ENCODE peak calls at places on chromosomes 13 and 19, in four cellular contexts. T, P, F and S are unnamed samples. For H3K4me1 and H3K27me3, the result is how much of the 10 kb centered on the place peaks cover.

GRCh38 chr13:26222523-26223046 is 471 bp upstream of the RNF6 start:
- DNase-seq in T (no peak), P (no peak), F (no peak), S (no peak)

GRCh38 chr19:28961772-28962500 is 251.0 kb downstream of the UQCRFS1 start:
- DNase-seq in T (no peak), P (no peak), F (no peak), S (no peak)

GRCh38 chr13:46896346-46897138 is at the start of gene HTR2A:
- DNase-seq in T (peak), P (no peak), F (no peak), S (no peak)

GRCh38 chr19:33767898-33768413 is 28.7 kb upstream of the KCTD15 start:
- DNase-seq in T (no peak), P (no peak), F (no peak), S (no peak)

GRCh38 chr13:94829801-94830200 is 117.5 kb upstream of the SOX21 start:
- DNase-seq in T (no peak), P (no peak), F (no peak), S (no peak)

GRCh38 chr13:75250526-75251183 is 231.3 kb downstream of the TBC1D4 start:
- DNase-seq in T (no peak), P (no peak), F (no peak), S (no peak)

GRCh38 chr13:51249767-51250741 is 27.9 kb downstream of the FAM124A start:
- DNase-seq in T (no peak), P (no peak), F (peak), S (no peak)

GRCh38 chr13:79413521-79413920 is 7.5 kb upstream of the RBM26 start:
- DNase-seq in T (no peak), P (no peak), F (no peak), S (no peak)

GRCh38 chr19:9150650-9151049 is 10.5 kb downstream of the ZNF317 start:
- DNase-seq in T (no peak), P (no peak), F (no peak), S (no peak)

GRCh38 chr13:77056886-77057285 is 29.9 kb upstream of the FBXL3 start:
- DNase-seq in T (no peak), P (no peak), F (no peak), S (no peak)

GRCh38 chr13:92225861-92226260 is 827.4 kb downstream of the GPC5 start:
- DNase-seq in T (no peak), P (no peak), F (no peak), S (no peak)

GRCh38 chr13:79496188-79496587 is 15.2 kb downstream of the NDFIP2 start:
- DNase-seq in T (no peak), P (no peak), F (no peak), S (no peak)

GRCh38 chr13:19713186-19713965 is 69.4 kb downstream of the PSPC1 start:
- DNase-seq in T (no peak), P (no peak), F (no peak), S (no peak)

GRCh38 chr19:15449620-15450527 is at the start of gene WIZ:
- DNase-seq in T (peak), P (peak), F (peak), S (peak)

GRCh38 chr13:60328073-60328472 is 68.9 kb upstream of the TDRD3 start:
- DNase-seq in T (no peak), P (no peak), F (no peak), S (no peak)

GRCh38 chr19:7844951-7845350 is 14.9 kb downstream of the EVI5L start:
- DNase-seq in T (no peak), P (peak), F (no peak), S (no peak)

GRCh38 chr19:246551-246950 is 44.7 kb downstream of the PLPP2 start:
- DNase-seq in T (no peak), P (peak), F (no peak), S (no peak)

GRCh38 chr13:53784331-53784730 is 755.7 kb downstream of the OLFM4 start:
- DNase-seq in T (no peak), P (no peak), F (no peak), S (no peak)

GRCh38 chr19:1861599-1862031 is 1.8 kb downstream of the KLF16 start:
- DNase-seq in T (no peak), P (no peak), F (peak), S (no peak)
- H3K4me1 ChIP-seq in T (under half), P (under half), F (under half), S (half or more)

GRCh38 chr19:4557971-4558941 is 1.2 kb downstream of the SEMA6B start:
- DNase-seq in T (peak), P (no peak), F (no peak), S (peak)
- H3K27me3 ChIP-seq in T (under half), P (under half), F (under half), S (under half)

GRCh38 chr13:113981201-113981605 is 7.3 kb upstream of the C13orf46 start:
- DNase-seq in T (no peak), P (peak), F (peak), S (no peak)
- H3K27ac ChIP-seq in T (no peak), P (peak), F (no peak), S (no peak)

DNA sequence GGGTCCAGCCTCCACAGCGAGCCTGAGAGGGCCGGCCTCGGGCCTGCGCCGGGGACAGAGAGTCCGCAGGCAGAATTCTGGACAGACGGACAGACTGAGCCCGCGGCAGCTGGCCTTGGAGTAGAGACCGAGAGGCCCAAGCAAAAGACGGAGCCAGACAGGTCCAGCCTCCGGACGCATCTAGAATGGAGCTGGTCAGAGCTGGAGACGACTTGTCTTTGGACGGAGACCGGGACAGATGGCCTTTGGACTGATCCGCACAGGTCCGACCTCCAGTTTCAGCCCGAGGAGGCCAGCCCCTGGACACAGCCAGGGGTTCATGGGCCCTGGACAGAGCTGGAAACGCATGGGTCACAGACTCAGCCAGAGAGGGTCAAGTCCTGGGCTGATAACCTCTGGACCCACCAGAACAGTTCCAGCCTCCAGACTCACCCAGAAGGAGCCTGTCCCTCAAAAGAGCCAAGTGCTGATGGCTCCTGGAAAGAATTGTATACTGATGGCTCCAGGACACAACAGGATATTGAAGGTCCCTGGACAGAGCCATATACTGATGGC is 490 bp downstream of the ITPKC start:
- DNase-seq in T (peak), P (no peak), F (peak), S (no peak)
- H3K4me1 ChIP-seq in T (half or more), P (under half), F (under half), S (half or more)

GRCh38 chr19:1748703-1749341 is 4.5 kb upstream of the ONECUT3 start:
- DNase-seq in T (no peak), P (no peak), F (no peak), S (no peak)

GRCh38 chr19:1751367-1752008 is 1.8 kb upstream of the ONECUT3 start:
- DNase-seq in T (no peak), P (no peak), F (no peak), S (no peak)

GRCh38 chr19:1752009-1752756 is 1.1 kb upstream of the ONECUT3 start:
- DNase-seq in T (no peak), P (no peak), F (no peak), S (no peak)

GRCh38 chr19:1749373-1750342 is 3.6 kb upstream of the ONECUT3 start:
- DNase-seq in T (no peak), P (no peak), F (no peak), S (no peak)

DNA sequence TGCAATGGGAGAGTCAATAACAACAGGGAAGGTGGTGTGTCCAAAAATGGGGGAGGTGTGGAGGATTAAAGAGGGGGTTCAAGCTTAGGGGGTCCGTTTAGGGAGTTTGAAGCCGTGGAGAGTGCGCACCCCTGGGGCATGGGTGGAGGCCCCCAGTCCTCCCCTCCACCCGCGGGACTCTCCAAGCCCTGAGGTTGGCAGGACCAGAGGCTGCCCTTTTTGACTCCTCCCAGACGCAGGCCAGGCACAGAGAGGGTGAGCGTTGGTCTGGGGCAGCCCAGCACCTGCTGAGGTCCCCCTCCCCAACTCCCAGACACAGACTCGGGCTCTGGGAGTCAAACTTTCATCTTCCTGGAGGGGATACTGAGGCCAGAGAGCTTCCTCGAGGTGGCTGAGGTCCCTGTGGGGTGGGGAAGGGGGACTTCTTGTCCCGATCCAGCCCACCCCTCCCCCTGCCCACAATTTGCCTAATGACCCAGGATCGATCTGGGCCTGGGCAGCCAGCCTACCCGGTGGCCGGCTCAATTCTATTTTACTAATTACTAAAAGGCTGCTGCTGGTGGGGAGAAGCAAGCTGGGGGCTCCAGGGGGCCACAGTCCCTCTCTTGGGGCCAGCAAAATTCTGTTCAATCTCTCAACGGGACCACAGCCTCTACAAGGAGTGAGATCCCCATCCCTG is 2.8 kb upstream of the ONECUT3 start:
- DNase-seq in T (no peak), P (no peak), F (no peak), S (no peak)
- H3K27me3 ChIP-seq in T (half or more), P (half or more), F (half or more), S (under half)

GRCh38 chr19:46616631-46617322 is 8.1 kb downstream of the PTGIR start:
- DNase-seq in T (peak), P (no peak), F (peak), S (no peak)
- H3K27ac ChIP-seq in T (peak), P (no peak), F (no peak), S (peak)

DNA sequence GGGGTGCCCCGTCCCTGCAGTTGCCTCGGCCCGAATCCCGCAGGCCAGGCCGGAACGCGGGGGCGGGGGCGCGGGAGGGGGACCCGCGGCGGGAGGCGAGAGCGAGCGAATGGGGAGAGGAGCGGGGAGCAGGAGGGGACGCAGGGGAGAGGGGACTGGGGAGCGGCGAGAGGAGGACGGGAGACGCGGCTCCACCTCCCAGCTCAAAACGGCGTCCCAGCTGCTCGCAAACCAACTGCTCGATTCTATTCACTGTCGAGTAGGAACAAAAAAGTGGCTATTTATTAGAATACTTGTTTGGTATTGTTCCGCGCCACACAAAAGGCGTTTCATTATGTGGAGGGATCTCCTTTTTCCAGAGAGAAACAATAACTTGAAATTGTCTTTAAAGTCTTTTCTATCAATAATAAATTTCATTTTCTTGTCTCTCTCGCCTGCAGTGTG is 10.6 kb upstream of the SOX1 start:
- DNase-seq in T (no peak), P (no peak), F (no peak), S (no peak)
- H3K4me1 ChIP-seq in T (under half), P (under half), F (under half), S (under half)

GRCh38 chr19:30154410-30154809 is 212.4 kb downstream of the URI1 start:
- DNase-seq in T (no peak), P (no peak), F (no peak), S (no peak)
- H3K27me3 ChIP-seq in T (under half), P (under half), F (under half), S (under half)

GRCh38 chr13:43473437-43473836 is 313.3 kb downstream of the ENOX1 start:
- DNase-seq in T (no peak), P (no peak), F (peak), S (no peak)
- H3K27ac ChIP-seq in T (no peak), P (no peak), F (no peak), S (no peak)